ENCODE peak calls at places on chromosome X, in eight cellular contexts. F is mucosa of descending colon, P is A549, W is choroid plexus epithelial cell, J is omental fat pad, M is BJ, D is PC-3, C is GM12865. N is an unnamed sample.

GRCh38 chrX:39152106-39152649 is 350.9 kb downstream of the MID1IP1 start:
- DNase-seq in F (peak; percentile 60), C (peak; percentile 40), M (no peak), D (peak; percentile 33), J (no peak), P (peak; percentile 14), W (peak; percentile 4), N (peak; percentile 46)

GRCh38 chrX:97400492-97400891 is 516.8 kb downstream of the RPA4 start:
- DNase-seq in C (peak; percentile 6), J (no peak), W (no peak), M (no peak), P (peak; percentile 52), F (no peak), D (peak; percentile 31), N (no peak)

GRCh38 chrX:74534569-74535038 is 79.8 kb downstream of the RLIM start:
- DNase-seq in W (peak; percentile 27), M (peak; percentile 11), F (no peak), J (no peak), P (no peak), D (no peak), C (peak; percentile 51), N (peak; percentile 21)

GRCh38 chrX:149493567-149494562 is 11.2 kb downstream of the IDS start:
- DNase-seq in M (no peak), C (no peak), P (peak; percentile 23), W (no peak), D (peak; percentile 43), F (peak; percentile 41), J (no peak), N (no peak)

GRCh38 chrX:154918060-154918483 is 31.9 kb downstream of the F8A1 start:
- DNase-seq in J (no peak), D (peak; percentile 84), P (peak; percentile 74), W (peak; percentile 84), F (no peak), M (peak; percentile 31), C (peak; percentile 39), N (peak; percentile 31)

GRCh38 chrX:114626323-114626722 is 42.4 kb downstream of the HTR2C start:
- DNase-seq in W (peak; percentile 44), M (no peak), D (peak; percentile 39), C (peak; percentile 9), F (no peak), J (no peak), P (peak; percentile 13), N (no peak)

GRCh38 chrX:55839480-55839879 is 121.9 kb downstream of the RRAGB start:
- DNase-seq in D (no peak), M (no peak), P (peak; percentile 1), C (no peak), F (peak; percentile 56), W (no peak), J (no peak), N (no peak)

GRCh38 chrX:134460861-134461218 is 875 bp downstream of the HPRT1 start:
- DNase-seq in M (no peak), C (peak; percentile 12), W (peak; percentile 10), F (no peak), J (no peak), P (peak; percentile 20), D (peak; percentile 16), N (no peak)

GRCh38 chrX:103503853-103504207 is 15.5 kb downstream of the RAB40A start:
- DNase-seq in F (no peak), P (no peak), W (no peak), M (no peak), D (no peak), C (no peak), J (no peak), N (no peak)

GRCh38 chrX:134936542-134936941 is 54.2 kb upstream of the SMIM10 start:
- DNase-seq in J (no peak), P (peak; percentile 29), M (peak; percentile 46), W (peak; percentile 71), F (no peak), D (peak; percentile 64), C (no peak), N (no peak)

GRCh38 chrX:64439551-64439950 is 44.3 kb upstream of the MTMR8 start:
- DNase-seq in J (no peak), M (no peak), D (no peak), F (no peak), C (no peak), W (no peak), P (no peak), N (no peak)

GRCh38 chrX:132490086-132490419 is 1.2 kb upstream of the MBNL3 start:
- DNase-seq in F (no peak), M (no peak), P (no peak), W (no peak), J (no peak), C (no peak), D (peak; percentile 10), N (no peak)

GRCh38 chrX:149541521-149542047 is 772 bp downstream of the EOLA1 start:
- DNase-seq in F (no peak), W (peak; percentile 13), P (no peak), M (no peak), D (no peak), C (no peak), J (no peak), N (no peak)

GRCh38 chrX:5559386-5559785 is 669.3 kb downstream of the NLGN4X start:
- DNase-seq in F (no peak), D (peak; percentile 23), J (no peak), C (no peak), M (no peak), P (no peak), W (no peak), N (no peak)

GRCh38 chrX:13688384-13688771 is 550 bp upstream of the RAB9A start:
- DNase-seq in J (no peak), F (no peak), C (no peak), W (no peak), P (no peak), D (peak; percentile 13), M (no peak), N (no peak)

GRCh38 chrX:30990361-30990760 is 81.5 kb downstream of the FTHL17 start:
- DNase-seq in P (no peak), W (no peak), D (peak; percentile 26), C (no peak), J (no peak), F (no peak), M (no peak), N (no peak)

GRCh38 chrX:57932266-57932665 is 22.0 kb upstream of the ZXDA start:
- DNase-seq in M (no peak), P (no peak), J (no peak), D (no peak), W (no peak), F (no peak), C (no peak), N (no peak)

GRCh38 chrX:72081605-72082320 is 50.0 kb downstream of the RTL5 start:
- DNase-seq in M (no peak), F (no peak), W (no peak), D (no peak), C (no peak), J (no peak), P (no peak), N (no peak)

GRCh38 chrX:49204017-49204416 is 4.0 kb upstream of the SYP start:
- DNase-seq in C (no peak), J (no peak), F (no peak), M (no peak), P (no peak), W (no peak), D (no peak), N (no peak)
- TF ChIP-seq CTCF in C (no peak), J (no peak), F (no peak), M (no peak), P (no peak), W (no peak), D (no peak), N (no peak)

DNA sequence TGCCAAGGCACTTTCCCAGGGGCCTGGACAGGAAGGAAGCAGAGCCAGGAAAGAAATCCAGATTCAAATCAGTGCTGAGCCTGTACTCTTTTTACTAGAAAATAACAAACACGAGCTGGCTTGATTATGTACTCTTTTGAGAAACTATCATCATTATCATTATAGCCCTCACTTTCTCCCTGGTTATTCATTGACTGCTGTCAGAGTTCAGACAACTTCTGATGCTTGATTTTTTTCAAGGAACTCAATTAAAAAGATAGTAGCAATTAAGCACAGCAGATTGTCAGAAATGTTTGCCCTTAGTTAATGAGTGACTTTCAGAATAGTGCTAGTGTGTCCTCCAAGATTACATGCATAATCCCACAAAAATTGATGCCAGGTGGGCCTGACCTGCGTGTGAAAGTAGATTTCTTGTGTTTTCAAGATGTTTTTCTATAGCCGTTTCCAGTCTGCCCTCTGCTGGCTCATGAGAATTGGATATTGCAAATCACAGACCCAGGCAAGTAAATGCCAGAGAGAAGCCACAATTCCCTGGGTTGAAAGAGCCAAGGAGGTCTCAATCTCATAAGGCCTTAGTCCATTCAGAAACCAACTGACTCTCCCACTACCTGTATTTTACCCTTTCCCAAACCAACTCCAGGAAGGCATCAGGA is 14.3 kb upstream of the PNPLA4 start:
- DNase-seq in D (peak; percentile 36), J (no peak), W (peak; percentile 35), P (peak; percentile 11), F (no peak), M (no peak), C (peak; percentile 16), N (no peak)
- TF ChIP-seq CTCF in D (peak; percentile 63), J (no peak), W (peak; percentile 61), P (peak; percentile 33), F (no peak), M (peak; percentile 42), C (peak; percentile 12), N (peak; percentile 27)

GRCh38 chrX:40316502-40316901 is 218.7 kb upstream of the BCOR start:
- DNase-seq in P (no peak), W (no peak), C (no peak), M (no peak), J (no peak), D (no peak), F (no peak), N (no peak)

GRCh38 chrX:40318076-40318475 is 220.3 kb upstream of the BCOR start:
- DNase-seq in F (no peak), J (no peak), C (no peak), W (no peak), M (no peak), D (no peak), P (no peak), N (no peak)

GRCh38 chrX:40313269-40313668 is 215.5 kb upstream of the BCOR start:
- DNase-seq in F (no peak), J (no peak), W (no peak), D (no peak), M (no peak), P (no peak), C (peak; percentile 67), N (no peak)

GRCh38 chrX:40310016-40310415 is 212.3 kb upstream of the BCOR start:
- DNase-seq in C (no peak), W (no peak), M (no peak), F (no peak), P (no peak), J (no peak), D (no peak), N (no peak)

GRCh38 chrX:40314070-40314469 is 216.3 kb upstream of the BCOR start:
- DNase-seq in C (peak; percentile 55), D (no peak), P (no peak), M (no peak), F (peak; percentile 25), J (no peak), W (no peak), N (no peak)
- TF ChIP-seq CTCF in C (no peak), D (peak; percentile 23), P (no peak), M (no peak), F (no peak), J (no peak), W (peak; percentile 34), N (no peak)

DNA sequence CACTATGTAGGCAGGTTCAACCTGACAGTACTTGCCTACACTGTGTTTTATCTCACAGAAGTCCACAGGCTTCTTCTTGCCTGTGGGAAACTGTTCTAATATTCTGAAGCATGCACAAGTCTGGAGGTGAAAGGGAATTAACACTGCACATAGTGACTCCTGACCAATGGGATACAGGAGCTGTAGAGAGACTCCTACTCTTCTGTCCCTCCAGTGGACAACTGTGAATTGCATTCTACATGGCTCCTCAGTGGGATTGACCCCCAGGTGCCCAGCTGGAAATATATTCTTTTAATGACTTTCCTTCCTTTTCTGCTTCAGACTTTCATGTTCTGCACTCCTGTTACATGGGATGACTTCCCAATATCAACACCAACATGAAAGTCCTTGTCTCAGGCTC is 8.2 kb upstream of the YIPF6 start:
- DNase-seq in D (peak; percentile 62), M (no peak), W (peak; percentile 52), F (no peak), J (no peak), C (peak; percentile 1), P (peak; percentile 74), N (no peak)
- TF ChIP-seq CTCF in D (peak; percentile 62), M (peak; percentile 47), W (peak; percentile 59), F (no peak), J (no peak), C (peak; percentile 3), P (peak; percentile 42), N (no peak)

N was measured in GM10248.